ENCODE peak calls at places on chromosomes 2 and 18, in seven cellular contexts. W is IMR-90, Y is SK-N-SH, G is K562, S is HepG2, V is GM12878, O is H1. N is an unnamed sample.

GRCh38 chr2:233764761-233765160 is 4.7 kb downstream of the UGT1A1 start:
- DNase-seq in W (peak; percentile 11), Y (no peak), G (no peak), S (no peak), V (no peak), O (no peak), N (no peak)

GRCh38 chr2:220224711-220225519 is 597.5 kb downstream of the SLC4A3 start:
- DNase-seq in W (peak; percentile 89), Y (no peak), G (no peak), S (no peak), V (no peak), O (no peak), N (no peak)

GRCh38 chr2:230666885-230667712 is 45.5 kb upstream of the CAB39 start:
- DNase-seq in W (peak; percentile 69), Y (peak; percentile 55), G (peak; percentile 55), S (no peak), V (no peak), O (no peak), N (no peak)

GRCh38 chr2:9949239-9949991 is 2.1 kb upstream of the GRHL1 start:
- DNase-seq in W (no peak), Y (no peak), G (no peak), S (no peak), V (no peak), O (no peak), N (no peak)

GRCh38 chr2:127649100-127649611 is 3.2 kb downstream of the GPR17 start:
- DNase-seq in W (no peak), Y (no peak), G (no peak), S (no peak), V (no peak), O (no peak), N (no peak)

GRCh38 chr18:9919564-9920232 is 5.9 kb downstream of the VAPA start:
- DNase-seq in W (no peak), Y (no peak), G (no peak), S (no peak), V (no peak), O (no peak), N (no peak)

GRCh38 chr2:40432916-40433315 is 19.0 kb downstream of the SLC8A1 start:
- DNase-seq in W (no peak), Y (no peak), G (no peak), S (no peak), V (no peak), O (no peak), N (no peak)

GRCh38 chr2:7281348-7281747 is 364.1 kb downstream of the RNF144A start:
- DNase-seq in W (no peak), Y (no peak), G (no peak), S (no peak), V (peak; percentile 35), O (no peak), N (no peak)

GRCh38 chr2:212914392-212914791 is 237.0 kb downstream of the IKZF2 start:
- DNase-seq in W (peak; percentile 33), Y (no peak), G (no peak), S (no peak), V (no peak), O (no peak), N (no peak)

GRCh38 chr2:182818541-182819308 is 47.7 kb downstream of the FRZB start:
- DNase-seq in W (no peak), Y (peak; percentile 2), G (no peak), S (no peak), V (no peak), O (no peak), N (no peak)

GRCh38 chr2:38634684-38635083 is 31.2 kb upstream of the GALM start:
- DNase-seq in W (no peak), Y (peak; percentile 32), G (peak; percentile 47), S (no peak), V (peak; percentile 48), O (no peak), N (no peak)

GRCh38 chr2:63654959-63655358 is 66.2 kb downstream of the MDH1 start:
- DNase-seq in W (no peak), Y (no peak), G (no peak), S (no peak), V (peak; percentile 26), O (no peak), N (no peak)

GRCh38 chr18:22639026-22639463 is 221.3 kb upstream of the CTAGE1 start:
- DNase-seq in W (peak; percentile 88), Y (no peak), G (no peak), S (no peak), V (no peak), O (no peak), N (peak; percentile 80)

GRCh38 chr2:201191132-201191875 is 8.4 kb downstream of the CASP10 start:
- DNase-seq in W (no peak), Y (no peak), G (no peak), S (peak; percentile 46), V (peak; percentile 32), O (no peak), N (no peak)

GRCh38 chr2:231518771-231519170 is 11.5 kb downstream of the NMUR1 start:
- DNase-seq in W (no peak), Y (no peak), G (no peak), S (no peak), V (no peak), O (no peak), N (no peak)

GRCh38 chr18:44815108-44815507 is 134.4 kb downstream of the SETBP1 start:
- DNase-seq in W (no peak), Y (no peak), G (no peak), S (no peak), V (no peak), O (no peak), N (no peak)

GRCh38 chr2:229920011-229920781 is 1.6 kb downstream of the TRIP12 start:
- DNase-seq in W (no peak), Y (no peak), G (peak; percentile 35), S (peak; percentile 27), V (no peak), O (no peak), N (no peak)

GRCh38 chr18:35311506-35311905 is 21.5 kb upstream of the ZSCAN30 start:
- DNase-seq in W (peak; percentile 65), Y (no peak), G (no peak), S (no peak), V (no peak), O (no peak), N (no peak)

GRCh38 chr2:16750175-16750924 is 84.7 kb upstream of the CYRIA start:
- DNase-seq in W (no peak), Y (no peak), G (peak; percentile 55), S (no peak), V (no peak), O (no peak), N (no peak)

GRCh38 chr18:46062781-46063180 is 9.3 kb downstream of the PSTPIP2 start:
- DNase-seq in W (no peak), Y (no peak), G (peak; percentile 58), S (no peak), V (no peak), O (no peak), N (no peak)

GRCh38 chr18:46061387-46061786 is 10.7 kb downstream of the PSTPIP2 start:
- DNase-seq in W (no peak), Y (no peak), G (peak; percentile 45), S (no peak), V (no peak), O (no peak), N (no peak)

GRCh38 chr18:46067431-46068007 is 4.5 kb downstream of the PSTPIP2 start:
- DNase-seq in W (peak; percentile 40), Y (no peak), G (peak; percentile 47), S (peak; percentile 45), V (no peak), O (peak; percentile 19), N (no peak)

GRCh38 chr18:46060359-46060841 is 11.7 kb downstream of the PSTPIP2 start:
- DNase-seq in W (no peak), Y (no peak), G (peak; percentile 84), S (no peak), V (no peak), O (peak; percentile 35), N (no peak)

DNA sequence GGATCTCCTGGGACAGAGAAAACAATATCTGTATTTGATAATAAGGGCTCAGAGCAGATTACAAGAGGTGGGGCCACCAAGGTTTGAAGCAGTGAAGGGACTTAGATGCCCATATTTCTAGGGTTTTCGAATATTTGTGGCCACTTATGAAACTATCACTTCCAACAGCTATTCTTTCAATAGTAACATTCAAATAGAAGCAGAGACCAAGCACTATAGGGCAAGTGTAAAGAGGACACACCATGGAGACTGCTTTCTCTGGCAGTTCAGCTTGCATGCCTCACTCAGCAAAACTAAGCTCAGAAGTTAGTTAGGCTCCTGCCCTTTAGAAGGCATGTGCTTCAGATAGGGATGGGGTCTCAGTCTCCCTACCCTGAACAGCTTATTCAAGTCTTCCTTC is 10.3 kb downstream of the PSTPIP2 start:
- DNase-seq in W (no peak), Y (no peak), G (no peak), S (no peak), V (no peak), O (peak; percentile 8), N (no peak)
- TF ChIP-seq RFX5 in W (no peak), Y (no peak), G (no peak), S (no peak), V (no peak), O (no peak), N (no peak)

DNA sequence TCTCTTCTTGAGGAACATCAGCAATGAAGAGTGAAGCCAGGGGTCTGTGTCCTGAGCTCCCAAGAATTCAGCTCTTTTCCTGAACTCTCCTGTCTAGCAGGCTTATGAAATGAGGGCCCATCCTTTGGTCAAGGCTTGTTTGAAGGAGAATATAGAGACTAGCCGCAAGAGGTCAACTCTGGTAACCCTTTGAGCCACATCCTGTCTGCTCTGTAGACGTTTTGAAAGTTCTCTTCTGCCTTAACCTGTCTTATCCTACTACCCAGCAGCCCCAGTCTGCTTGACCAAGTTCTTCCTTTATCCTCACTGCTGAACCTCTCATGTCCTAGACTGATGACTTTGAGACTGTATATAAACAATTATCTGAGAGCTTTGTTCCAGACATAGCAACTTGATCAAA is 5.4 kb downstream of the SEMA4F start:
- DNase-seq in W (peak; percentile 5), Y (no peak), G (peak; percentile 49), S (no peak), V (no peak), O (no peak), N (no peak)
- TF ChIP-seq RFX5 in W (no peak), Y (no peak), G (no peak), S (no peak), V (no peak), O (no peak), N (no peak)

GRCh38 chr2:120794716-120795115 is 59.0 kb downstream of the GLI2 start:
- DNase-seq in W (peak; percentile 77), Y (no peak), G (no peak), S (no peak), V (no peak), O (no peak), N (no peak)
- TF ChIP-seq RFX5 in W (no peak), Y (no peak), G (no peak), S (no peak), V (no peak), O (no peak), N (no peak)

GRCh38 chr2:227785293-227785692 is 28.3 kb upstream of the CCL20 start:
- DNase-seq in W (no peak), Y (no peak), G (no peak), S (no peak), V (no peak), O (no peak), N (no peak)

GRCh38 chr2:227782804-227783203 is 30.8 kb upstream of the CCL20 start:
- DNase-seq in W (no peak), Y (no peak), G (no peak), S (no peak), V (no peak), O (no peak), N (no peak)

GRCh38 chr2:227781841-227782240 is 31.8 kb upstream of the CCL20 start:
- DNase-seq in W (no peak), Y (no peak), G (no peak), S (no peak), V (no peak), O (no peak), N (no peak)

GRCh38 chr2:227780981-227781630 is 32.5 kb upstream of the CCL20 start:
- DNase-seq in W (no peak), Y (no peak), G (no peak), S (no peak), V (no peak), O (no peak), N (no peak)

GRCh38 chr2:227783404-227784138 is 30.1 kb upstream of the CCL20 start:
- DNase-seq in W (no peak), Y (no peak), G (no peak), S (no peak), V (peak; percentile 81), O (no peak), N (no peak)
- TF ChIP-seq RFX5 in W (no peak), Y (no peak), G (no peak), S (no peak), V (no peak), O (no peak), N (no peak)

N was measured in A549.